ENCODE peak calls at places on chromosomes 16 and 17, in ten cellular contexts. O is activated CD8-positive, alpha-beta T cell treated with anti-CD3 and anti-CD28 coated beads for 36 hours; M is ascending aorta; J is fibroblast of the aortic adventitia; E is breast epithelium; N is HFFc6; X is AG10803; L is NB4; V is astrocyte of the spinal cord; R is transverse colon. I is an unnamed sample.
A peak's percentile ranks its signal among the peaks of the same experiment; 100 is the strongest.

GRCh38 chr17:63550816-63551639 is 751 bp downstream of the DCAF7 start:
- DNase-seq in E (no peak), R (peak; percentile 23), O (peak; percentile 46), N (peak; percentile 31), L (peak; percentile 72), M (no peak), V (peak; percentile 28), J (peak; percentile 16), X (peak; percentile 7), I (peak; percentile 34)

GRCh38 chr16:56558024-56558747 is 6.7 kb upstream of the MT4 start:
- DNase-seq in L (no peak), V (peak; percentile 77), E (no peak), M (no peak), R (no peak), O (no peak), J (peak; percentile 44), N (peak; percentile 82), X (peak; percentile 65), I (peak; percentile 93)

GRCh38 chr16:83978401-83978904 is 10.4 kb downstream of the NECAB2 start:
- DNase-seq in E (no peak), M (no peak), V (no peak), X (no peak), R (no peak), N (no peak), O (no peak), J (no peak), L (no peak), I (no peak)

GRCh38 chr17:21542070-21542469 is 150.3 kb upstream of the KCNJ18 start:
- DNase-seq in J (no peak), E (no peak), X (no peak), N (no peak), L (no peak), V (no peak), R (no peak), O (no peak), M (no peak), I (no peak)

GRCh38 chr17:83122834-83123233 is 43.4 kb downstream of the METRNL start:
- DNase-seq in L (no peak), N (no peak), J (no peak), O (no peak), E (peak; percentile 20), V (no peak), M (peak; percentile 6), X (peak; percentile 79), R (peak; percentile 2), I (no peak)

GRCh38 chr17:77429985-77430752 is 289.4 kb downstream of the SEC14L1 start:
- DNase-seq in R (peak; percentile 91), V (peak; percentile 98), J (peak; percentile 99), X (peak; percentile 99), N (peak; percentile 99), E (peak; percentile 79), L (peak; percentile 77), O (peak; percentile 89), M (peak; percentile 90), I (peak; percentile 83)

GRCh38 chr16:85137323-85138072 is 25.2 kb upstream of the CIBAR2 start:
- DNase-seq in V (peak; percentile 83), E (peak; percentile 91), O (no peak), R (peak; percentile 85), X (peak; percentile 94), M (peak; percentile 74), N (peak; percentile 82), L (no peak), J (peak; percentile 94), I (peak; percentile 85)

GRCh38 chr17:39867084-39867890 is 715 bp upstream of the ZPBP2 start:
- DNase-seq in J (no peak), V (no peak), M (no peak), L (no peak), O (peak; percentile 79), X (no peak), N (no peak), E (no peak), R (peak; percentile 42), I (no peak)

GRCh38 chr17:63356275-63356905 is 89.7 kb downstream of the CYB561 start:
- DNase-seq in E (no peak), V (peak; percentile 96), L (no peak), N (peak; percentile 98), M (no peak), X (peak; percentile 98), O (no peak), J (peak; percentile 94), R (no peak), I (peak; percentile 80)

GRCh38 chr16:74936902-74937560 is 47.9 kb downstream of the WDR59 start:
- DNase-seq in R (no peak), O (peak; percentile 33), M (no peak), E (no peak), L (peak; percentile 91), J (peak; percentile 32), X (peak; percentile 67), N (peak; percentile 80), V (peak; percentile 83), I (peak; percentile 66)
- TF ChIP-seq CTCF in R (no peak), O (no peak), M (no peak), E (no peak), L (no peak), J (no peak), X (peak; percentile 3), N (peak; percentile 27), V (no peak), I (no peak)

DNA sequence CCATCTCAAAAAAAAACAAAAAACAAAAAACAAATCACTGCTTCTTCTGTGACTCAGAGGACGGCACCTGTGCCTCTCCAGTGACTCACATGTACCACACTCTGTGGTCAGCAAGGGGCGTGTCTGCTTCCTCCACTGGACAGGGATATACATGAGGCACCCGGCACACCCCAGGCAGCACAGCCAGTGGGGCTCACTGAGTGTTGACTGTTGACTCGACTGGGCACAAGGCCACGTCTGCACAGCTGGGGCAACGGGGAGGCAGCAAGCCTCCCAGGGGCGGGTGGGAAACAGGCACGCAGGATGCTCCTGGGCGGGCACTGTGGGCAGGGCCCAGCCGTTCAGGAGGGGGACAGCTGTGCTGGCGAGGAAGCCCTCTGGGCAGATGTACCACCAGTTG is 64.1 kb downstream of the TIMM22 start:
- DNase-seq in O (peak; percentile 68), J (peak; percentile 85), L (peak; percentile 22), R (peak; percentile 54), N (peak; percentile 98), X (peak; percentile 97), V (peak; percentile 97), E (no peak), M (peak; percentile 41), I (peak; percentile 99)
- TF ChIP-seq CTCF in O (no peak), J (no peak), L (no peak), R (no peak), N (no peak), X (no peak), V (no peak), E (no peak), M (no peak), I (no peak)

GRCh38 chr16:72925631-72925979 is 122.3 kb downstream of the ZFHX3 start:
- DNase-seq in V (no peak), E (no peak), J (no peak), N (no peak), X (no peak), L (no peak), R (no peak), O (no peak), M (no peak), I (no peak)

GRCh38 chr16:72926671-72927070 is 121.3 kb downstream of the ZFHX3 start:
- DNase-seq in X (no peak), V (no peak), L (peak; percentile 82), N (no peak), E (no peak), J (no peak), M (no peak), R (no peak), O (no peak), I (no peak)

GRCh38 chr16:72928089-72928981 is 119.6 kb downstream of the ZFHX3 start:
- DNase-seq in L (no peak), X (no peak), O (no peak), J (no peak), N (no peak), E (no peak), V (no peak), R (no peak), M (no peak), I (no peak)

GRCh38 chr16:72924918-72925630 is 122.9 kb downstream of the ZFHX3 start:
- DNase-seq in J (no peak), R (no peak), O (no peak), V (no peak), X (no peak), N (no peak), E (peak; percentile 63), L (no peak), M (no peak), I (no peak)

DNA sequence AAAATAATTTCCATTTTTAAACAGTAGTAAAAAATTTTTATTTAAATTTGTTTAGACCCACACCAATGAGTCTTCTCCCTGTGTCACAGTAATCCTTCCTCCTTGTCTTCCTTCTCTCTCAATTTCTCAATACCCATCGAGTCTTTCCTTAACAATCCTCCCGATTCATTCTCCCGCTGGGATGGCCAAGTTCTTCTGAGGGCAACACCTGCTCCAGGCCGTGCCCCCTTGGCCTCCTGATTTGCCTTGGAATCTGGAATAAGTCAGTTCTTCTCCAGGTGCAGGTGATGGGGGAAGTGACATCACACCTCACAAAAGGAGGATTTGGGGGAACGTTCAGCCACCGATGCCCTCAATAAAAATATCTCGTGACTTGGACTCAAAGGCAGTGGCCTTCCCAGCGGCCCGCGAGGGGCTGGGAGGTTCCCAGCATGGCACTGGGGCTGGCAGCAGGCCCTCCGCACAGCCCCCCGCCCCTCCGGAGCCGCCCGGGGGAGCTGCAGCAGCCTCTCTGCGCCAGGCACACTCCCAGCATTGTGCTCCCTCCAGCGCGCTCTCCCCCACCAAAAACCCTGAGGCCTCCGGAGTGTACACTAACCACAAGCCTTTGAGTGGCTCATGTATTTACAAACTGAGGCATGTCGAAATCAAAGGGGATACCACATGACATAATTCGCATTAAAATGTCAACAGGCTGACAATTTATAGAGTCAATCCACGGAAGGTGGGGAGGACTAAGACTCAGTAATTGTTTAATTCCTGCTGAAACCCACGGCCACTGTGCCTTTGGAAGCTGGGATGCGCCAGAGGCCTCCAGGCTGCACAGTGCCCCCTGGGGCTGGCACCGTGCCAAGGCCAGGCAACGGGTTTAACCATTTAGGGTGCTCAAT is 120.5 kb downstream of the ZFHX3 start:
- DNase-seq in V (peak; percentile 84), L (peak; percentile 96), J (peak; percentile 16), M (no peak), R (peak; percentile 20), X (peak; percentile 96), O (no peak), E (peak; percentile 73), N (peak; percentile 80), I (peak; percentile 94)
- TF ChIP-seq CTCF in V (no peak), L (no peak), J (no peak), M (no peak), R (no peak), X (peak; percentile 22), O (no peak), E (no peak), N (no peak), I (no peak)

GRCh38 chr17:57906910-57907309 is 48.3 kb downstream of the CUEDC1 start:
- DNase-seq in M (no peak), X (no peak), V (no peak), J (no peak), E (no peak), N (no peak), O (peak; percentile 22), L (no peak), R (no peak), I (no peak)
- TF ChIP-seq CTCF in M (no peak), X (peak; percentile 29), V (peak; percentile 29), J (no peak), E (no peak), N (peak; percentile 62), O (no peak), L (no peak), R (no peak), I (no peak)

I was measured in MCF 10A.